ENCODE peak calls at places on chromosomes 3 and 15, in four cellular contexts. M is fibroblast of mammary gland, I is NCI-H1694 treated with DMSO at 0.1 percent for 48 hours, E is K562. L is an unnamed sample.

GRCh38 chr15:71800190-71800589 is 10.2 kb upstream of the NR2E3 start:
- DNase-seq in M (no peak), I (no peak), E (no peak), L (no peak)

GRCh38 chr15:72285927-72286516 is 13.7 kb upstream of the PARP6 start:
- DNase-seq in M (no peak), I (peak; percentile 5), E (peak; percentile 64), L (peak; percentile 52)

GRCh38 chr3:38353151-38353550 is 6.6 kb downstream of the XYLB start:
- DNase-seq in M (peak; percentile 72), I (no peak), E (no peak), L (no peak)

GRCh38 chr3:127041933-127042332 is 59.0 kb downstream of the PLXNA1 start:
- DNase-seq in M (no peak), I (no peak), E (no peak), L (no peak)

GRCh38 chr15:52097176-52097575 is 15.4 kb downstream of the BCL2L10 start:
- DNase-seq in M (no peak), I (no peak), E (no peak), L (no peak)

GRCh38 chr3:108096506-108097325 is 5.9 kb upstream of the CD47 start:
- DNase-seq in M (no peak), I (no peak), E (no peak), L (no peak)

GRCh38 chr15:29883126-29883525 is 60.9 kb upstream of the TJP1 start:
- DNase-seq in M (no peak), I (no peak), E (no peak), L (no peak)

GRCh38 chr3:121956363-121956762 is 62.2 kb downstream of the SLC15A2 start:
- DNase-seq in M (no peak), I (no peak), E (no peak), L (no peak)

GRCh38 chr3:65039754-65040210 is 352.0 kb upstream of the ADAMTS9 start:
- DNase-seq in M (peak; percentile 49), I (no peak), E (peak; percentile 93), L (no peak)

GRCh38 chr3:192108820-192109219 is 618.5 kb downstream of the FGF12 start:
- DNase-seq in M (no peak), I (no peak), E (no peak), L (no peak)

GRCh38 chr15:51669381-51669780 is 11.9 kb upstream of the SCG3 start:
- DNase-seq in M (no peak), I (no peak), E (no peak), L (no peak)

GRCh38 chr3:144055604-144056003 is 84.0 kb downstream of the DIPK2A start:
- DNase-seq in M (no peak), I (no peak), E (no peak), L (no peak)

GRCh38 chr15:48112242-48112641 is 8.5 kb upstream of the SLC24A5 start:
- DNase-seq in M (peak; percentile 15), I (peak; percentile 75), E (no peak), L (peak; percentile 24)